ENCODE peak calls at places on chromosomes 11 and 22, in eight cellular contexts. One of them, this sample, is unnamed.

GRCh38 chr22:38429460-38430128 is 25.4 kb downstream of the KCNJ4 start:
- DNase-seq in BJ: no peak
- DNase-seq in right lobe of liver: no peak
- DNase-seq in ovary: no peak
- DNase-seq in astrocyte of the spinal cord: peak
- DNase-seq in kidney epithelial cell: no peak
- DNase-seq in fibroblast of lung: no peak
- DNase-seq in CD8-positive, alpha-beta T cell: no peak
- DNase-seq in this sample: no peak

GRCh38 chr11:128039140-128040021 is 548.0 kb downstream of the ETS1 start:
- DNase-seq in BJ: peak
- DNase-seq in right lobe of liver: no peak
- DNase-seq in ovary: no peak
- DNase-seq in astrocyte of the spinal cord: peak
- DNase-seq in kidney epithelial cell: no peak
- DNase-seq in fibroblast of lung: peak
- DNase-seq in CD8-positive, alpha-beta T cell: peak
- DNase-seq in this sample: peak

GRCh38 chr11:3169235-3169951 is 4.3 kb upstream of the OSBPL5 start:
- DNase-seq in BJ: no peak
- DNase-seq in right lobe of liver: peak
- DNase-seq in ovary: no peak
- DNase-seq in astrocyte of the spinal cord: peak
- DNase-seq in kidney epithelial cell: no peak
- DNase-seq in fibroblast of lung: peak
- DNase-seq in CD8-positive, alpha-beta T cell: no peak
- DNase-seq in this sample: no peak

GRCh38 chr11:66154109-66154508 is 84.0 kb downstream of the PACS1 start:
- DNase-seq in BJ: no peak
- DNase-seq in right lobe of liver: no peak
- DNase-seq in ovary: no peak
- DNase-seq in astrocyte of the spinal cord: no peak
- DNase-seq in kidney epithelial cell: no peak
- DNase-seq in fibroblast of lung: no peak
- DNase-seq in CD8-positive, alpha-beta T cell: no peak
- DNase-seq in this sample: no peak

GRCh38 chr11:64763804-64764611 is 4.2 kb upstream of the PYGM start:
- DNase-seq in BJ: no peak
- DNase-seq in right lobe of liver: no peak
- DNase-seq in ovary: no peak
- DNase-seq in astrocyte of the spinal cord: no peak
- DNase-seq in kidney epithelial cell: no peak
- DNase-seq in fibroblast of lung: no peak
- DNase-seq in CD8-positive, alpha-beta T cell: peak
- DNase-seq in this sample: no peak

GRCh38 chr22:49678137-49678841 is 149.4 kb downstream of the BRD1 start:
- DNase-seq in BJ: no peak
- DNase-seq in right lobe of liver: no peak
- DNase-seq in ovary: no peak
- DNase-seq in astrocyte of the spinal cord: no peak
- DNase-seq in kidney epithelial cell: no peak
- DNase-seq in fibroblast of lung: no peak
- DNase-seq in CD8-positive, alpha-beta T cell: no peak
- DNase-seq in this sample: no peak

GRCh38 chr11:113506893-113507292 is 31.7 kb upstream of the DRD2 start:
- DNase-seq in BJ: no peak
- DNase-seq in right lobe of liver: no peak
- DNase-seq in ovary: no peak
- DNase-seq in astrocyte of the spinal cord: no peak
- DNase-seq in kidney epithelial cell: no peak
- DNase-seq in fibroblast of lung: no peak
- DNase-seq in CD8-positive, alpha-beta T cell: no peak
- DNase-seq in this sample: no peak

GRCh38 chr11:5380740-5381342 is 2.8 kb upstream of the OR51M1 start:
- DNase-seq in BJ: no peak
- DNase-seq in right lobe of liver: peak
- DNase-seq in ovary: no peak
- DNase-seq in astrocyte of the spinal cord: peak
- DNase-seq in kidney epithelial cell: no peak
- DNase-seq in fibroblast of lung: peak
- DNase-seq in CD8-positive, alpha-beta T cell: no peak
- DNase-seq in this sample: peak

GRCh38 chr11:120137187-120137610 is 714 bp downstream of the TRIM29 start:
- DNase-seq in BJ: no peak
- DNase-seq in right lobe of liver: no peak
- DNase-seq in ovary: no peak
- DNase-seq in astrocyte of the spinal cord: no peak
- DNase-seq in kidney epithelial cell: no peak
- DNase-seq in fibroblast of lung: no peak
- DNase-seq in CD8-positive, alpha-beta T cell: no peak
- DNase-seq in this sample: no peak

GRCh38 chr11:66568124-66568916 is at the start of gene CTSF:
- DNase-seq in BJ: no peak
- DNase-seq in right lobe of liver: peak
- DNase-seq in ovary: peak
- DNase-seq in astrocyte of the spinal cord: peak
- DNase-seq in kidney epithelial cell: no peak
- DNase-seq in fibroblast of lung: peak
- DNase-seq in CD8-positive, alpha-beta T cell: peak
- DNase-seq in this sample: peak

GRCh38 chr11:134499990-134500389 is 87.9 kb upstream of the B3GAT1 start:
- DNase-seq in BJ: no peak
- DNase-seq in right lobe of liver: no peak
- DNase-seq in ovary: no peak
- DNase-seq in astrocyte of the spinal cord: no peak
- DNase-seq in kidney epithelial cell: no peak
- DNase-seq in fibroblast of lung: no peak
- DNase-seq in CD8-positive, alpha-beta T cell: no peak
- DNase-seq in this sample: no peak

GRCh38 chr11:130585545-130585944 is 137.1 kb downstream of the ADAMTS15 start:
- DNase-seq in BJ: no peak
- DNase-seq in right lobe of liver: no peak
- DNase-seq in ovary: no peak
- DNase-seq in astrocyte of the spinal cord: peak
- DNase-seq in kidney epithelial cell: peak
- DNase-seq in fibroblast of lung: peak
- DNase-seq in CD8-positive, alpha-beta T cell: no peak
- DNase-seq in this sample: no peak

GRCh38 chr11:112290462-112290894 is 29.8 kb upstream of the PLET1 start:
- DNase-seq in BJ: no peak
- DNase-seq in right lobe of liver: no peak
- DNase-seq in ovary: no peak
- DNase-seq in astrocyte of the spinal cord: no peak
- DNase-seq in kidney epithelial cell: no peak
- DNase-seq in fibroblast of lung: no peak
- DNase-seq in CD8-positive, alpha-beta T cell: no peak
- DNase-seq in this sample: no peak

GRCh38 chr11:29336727-29337212 is 680.1 kb downstream of the KCNA4 start:
- DNase-seq in BJ: no peak
- DNase-seq in right lobe of liver: no peak
- DNase-seq in ovary: no peak
- DNase-seq in astrocyte of the spinal cord: peak
- DNase-seq in kidney epithelial cell: no peak
- DNase-seq in fibroblast of lung: peak
- DNase-seq in CD8-positive, alpha-beta T cell: no peak
- DNase-seq in this sample: no peak

GRCh38 chr22:19290400-19291217 is 910 bp downstream of the CLTCL1 start:
- DNase-seq in BJ: no peak
- DNase-seq in right lobe of liver: peak
- DNase-seq in ovary: peak
- DNase-seq in astrocyte of the spinal cord: peak
- DNase-seq in kidney epithelial cell: no peak
- DNase-seq in fibroblast of lung: no peak
- DNase-seq in CD8-positive, alpha-beta T cell: no peak
- DNase-seq in this sample: no peak

GRCh38 chr11:131253885-131254204 is 116.6 kb upstream of the NTM start:
- DNase-seq in BJ: no peak
- DNase-seq in right lobe of liver: no peak
- DNase-seq in ovary: peak
- DNase-seq in astrocyte of the spinal cord: no peak
- DNase-seq in kidney epithelial cell: no peak
- DNase-seq in fibroblast of lung: peak
- DNase-seq in CD8-positive, alpha-beta T cell: no peak
- DNase-seq in this sample: no peak

GRCh38 chr22:46580940-46581579 is 39.1 kb upstream of the GRAMD4 start:
- DNase-seq in BJ: no peak
- DNase-seq in right lobe of liver: no peak
- DNase-seq in ovary: no peak
- DNase-seq in astrocyte of the spinal cord: no peak
- DNase-seq in kidney epithelial cell: no peak
- DNase-seq in fibroblast of lung: no peak
- DNase-seq in CD8-positive, alpha-beta T cell: no peak
- DNase-seq in this sample: no peak

GRCh38 chr22:46578251-46578823 is 40.9 kb upstream of the CELSR1 start:
- DNase-seq in BJ: no peak
- DNase-seq in right lobe of liver: peak
- DNase-seq in ovary: peak
- DNase-seq in astrocyte of the spinal cord: no peak
- DNase-seq in kidney epithelial cell: no peak
- DNase-seq in fibroblast of lung: no peak
- DNase-seq in CD8-positive, alpha-beta T cell: no peak
- DNase-seq in this sample: no peak

GRCh38 chr22:46581580-46582244 is 38.5 kb upstream of the GRAMD4 start:
- DNase-seq in BJ: no peak
- DNase-seq in right lobe of liver: peak
- DNase-seq in ovary: peak
- DNase-seq in astrocyte of the spinal cord: no peak
- DNase-seq in kidney epithelial cell: no peak
- DNase-seq in fibroblast of lung: no peak
- DNase-seq in CD8-positive, alpha-beta T cell: peak
- DNase-seq in this sample: no peak

GRCh38 chr22:46578824-46579561 is 41.2 kb upstream of the GRAMD4 start:
- DNase-seq in BJ: no peak
- DNase-seq in right lobe of liver: peak
- DNase-seq in ovary: peak
- DNase-seq in astrocyte of the spinal cord: peak
- DNase-seq in kidney epithelial cell: no peak
- DNase-seq in fibroblast of lung: peak
- DNase-seq in CD8-positive, alpha-beta T cell: no peak
- DNase-seq in this sample: no peak

GRCh38 chr22:46579751-46580449 is 40.3 kb upstream of the GRAMD4 start:
- DNase-seq in BJ: no peak
- DNase-seq in right lobe of liver: no peak
- DNase-seq in ovary: peak
- DNase-seq in astrocyte of the spinal cord: no peak
- DNase-seq in kidney epithelial cell: no peak
- DNase-seq in fibroblast of lung: no peak
- DNase-seq in CD8-positive, alpha-beta T cell: no peak
- DNase-seq in this sample: no peak
- H3K4me3 ChIP-seq in BJ: no peak
- H3K4me3 ChIP-seq in right lobe of liver: no peak
- H3K4me3 ChIP-seq in ovary: no peak
- H3K4me3 ChIP-seq in astrocyte of the spinal cord: no peak
- H3K4me3 ChIP-seq in kidney epithelial cell: no peak
- H3K4me3 ChIP-seq in fibroblast of lung: peak
- H3K4me3 ChIP-seq in CD8-positive, alpha-beta T cell: no peak
- H3K4me3 ChIP-seq in this sample: no peak

GRCh38 chr11:103202048-103202651 is 92.9 kb downstream of the DYNC2H1 start:
- DNase-seq in BJ: no peak
- DNase-seq in right lobe of liver: no peak
- DNase-seq in ovary: no peak
- DNase-seq in astrocyte of the spinal cord: peak
- DNase-seq in kidney epithelial cell: no peak
- DNase-seq in fibroblast of lung: peak
- DNase-seq in CD8-positive, alpha-beta T cell: no peak
- DNase-seq in this sample: no peak
- TF ChIP-seq CTCF in BJ: peak
- TF ChIP-seq CTCF in right lobe of liver: peak
- TF ChIP-seq CTCF in ovary: no peak
- TF ChIP-seq CTCF in astrocyte of the spinal cord: peak
- TF ChIP-seq CTCF in kidney epithelial cell: peak
- TF ChIP-seq CTCF in fibroblast of lung: peak
- TF ChIP-seq CTCF in CD8-positive, alpha-beta T cell: no peak
- TF ChIP-seq CTCF in this sample: peak

DNA sequence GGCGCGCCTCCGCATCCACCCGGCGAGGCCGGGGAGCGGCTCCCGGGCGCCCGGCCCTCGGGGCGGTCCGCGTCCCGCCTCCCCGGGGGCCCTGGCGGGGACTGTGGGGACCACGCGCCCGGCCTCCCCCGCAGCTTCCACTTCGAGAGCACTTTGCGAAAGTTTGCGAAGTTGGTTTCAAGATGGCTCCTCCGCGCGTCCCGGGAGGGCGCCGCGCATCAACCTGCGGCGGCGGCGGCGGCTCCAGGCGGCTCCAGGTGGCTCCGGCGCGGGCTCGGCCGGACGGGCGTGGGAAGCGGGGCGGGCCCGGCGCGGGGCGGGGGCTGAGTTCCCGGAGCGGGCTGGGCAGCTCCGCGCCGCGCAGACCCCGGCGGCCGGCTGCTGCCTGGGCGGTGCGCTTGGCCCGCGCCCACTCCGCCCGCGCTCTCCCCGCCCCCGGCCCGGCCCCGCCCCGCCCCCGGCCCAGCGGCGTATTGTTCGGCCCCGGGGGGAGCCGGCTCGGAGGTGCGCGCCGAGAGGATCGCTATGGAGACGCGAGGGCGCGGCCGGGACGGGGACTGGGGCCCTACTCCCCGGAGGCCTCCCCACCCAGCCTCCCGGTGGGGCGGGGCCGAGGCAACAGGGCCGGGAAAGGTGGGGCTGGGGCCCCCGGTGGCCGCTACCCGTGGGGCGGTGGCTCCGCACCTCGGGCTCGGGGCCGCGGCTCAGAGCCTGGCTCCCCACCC is at the start of gene CELSR1:
- DNase-seq in BJ: no peak
- DNase-seq in right lobe of liver: no peak
- DNase-seq in ovary: peak
- DNase-seq in astrocyte of the spinal cord: no peak
- DNase-seq in kidney epithelial cell: no peak
- DNase-seq in fibroblast of lung: peak
- DNase-seq in CD8-positive, alpha-beta T cell: no peak
- DNase-seq in this sample: no peak
- H3K4me3 ChIP-seq in BJ: peak
- H3K4me3 ChIP-seq in right lobe of liver: peak
- H3K4me3 ChIP-seq in ovary: peak
- H3K4me3 ChIP-seq in astrocyte of the spinal cord: peak
- H3K4me3 ChIP-seq in kidney epithelial cell: peak
- H3K4me3 ChIP-seq in fibroblast of lung: peak
- H3K4me3 ChIP-seq in CD8-positive, alpha-beta T cell: no peak
- H3K4me3 ChIP-seq in this sample: peak

DNA sequence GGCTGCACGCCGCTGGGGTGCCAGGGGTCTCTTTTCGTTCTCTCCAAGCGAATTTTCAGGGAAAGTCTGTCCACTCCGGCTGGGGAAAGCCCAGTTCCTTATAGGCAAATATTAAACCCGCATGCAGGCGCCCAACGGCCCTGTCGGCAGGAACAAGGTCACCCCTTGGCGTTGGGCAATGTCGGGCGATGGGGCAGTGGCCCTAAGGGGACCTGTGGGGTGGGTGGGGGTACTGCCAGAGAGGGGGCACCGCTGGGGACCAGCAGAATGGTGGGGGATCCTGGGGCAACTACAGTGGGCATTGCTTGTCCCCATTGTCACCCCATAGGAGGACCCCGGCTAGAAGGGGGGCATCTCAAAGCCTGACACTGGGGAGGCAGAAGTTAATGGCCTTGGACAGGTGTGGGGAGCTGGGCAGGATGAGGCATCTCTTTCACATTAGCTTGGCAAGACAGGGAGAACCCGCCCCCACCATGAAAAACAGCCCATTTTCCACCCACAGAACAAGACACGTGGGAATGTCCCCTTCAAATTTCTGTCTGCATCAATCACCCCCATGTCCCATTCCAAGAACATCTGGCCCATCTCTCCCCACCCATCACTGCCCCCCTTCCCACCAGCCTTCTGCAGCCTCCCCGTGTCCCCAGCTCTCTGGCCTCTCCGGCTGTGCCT is 5.5 kb upstream of the IGF2 start:
- DNase-seq in BJ: no peak
- DNase-seq in right lobe of liver: no peak
- DNase-seq in ovary: no peak
- DNase-seq in astrocyte of the spinal cord: no peak
- DNase-seq in kidney epithelial cell: no peak
- DNase-seq in fibroblast of lung: no peak
- DNase-seq in CD8-positive, alpha-beta T cell: no peak
- DNase-seq in this sample: no peak
- TF ChIP-seq CTCF in BJ: no peak
- TF ChIP-seq CTCF in right lobe of liver: no peak
- TF ChIP-seq CTCF in ovary: no peak
- TF ChIP-seq CTCF in astrocyte of the spinal cord: no peak
- TF ChIP-seq CTCF in kidney epithelial cell: no peak
- TF ChIP-seq CTCF in fibroblast of lung: no peak
- TF ChIP-seq CTCF in CD8-positive, alpha-beta T cell: no peak
- TF ChIP-seq CTCF in this sample: no peak